ENCODE peak calls at places on chromosomes 7 and 10, in four cellular contexts. One of them, this sample, is unnamed.

GRCh38 chr10:112842832-112843360 is 107.2 kb upstream of the TCF7L2 start:
- DNase-seq in upper lobe of right lung: no peak
- DNase-seq in endothelial cell of umbilical vein: peak; percentile 23
- DNase-seq in stomach: no peak
- DNase-seq in this sample: no peak

GRCh38 chr10:131902211-131902610 is 1.4 kb downstream of the PPP2R2D start:
- DNase-seq in upper lobe of right lung: peak; percentile 16
- DNase-seq in endothelial cell of umbilical vein: no peak
- DNase-seq in stomach: no peak
- DNase-seq in this sample: no peak

GRCh38 chr10:97065686-97066679 is 119.8 kb downstream of the SLIT1 start:
- DNase-seq in upper lobe of right lung: peak; percentile 46
- DNase-seq in endothelial cell of umbilical vein: no peak
- DNase-seq in stomach: no peak
- DNase-seq in this sample: no peak

GRCh38 chr7:74399006-74399405 is 54.7 kb upstream of the GTF2IRD1 start:
- DNase-seq in upper lobe of right lung: no peak
- DNase-seq in endothelial cell of umbilical vein: no peak
- DNase-seq in stomach: no peak
- DNase-seq in this sample: no peak

GRCh38 chr10:67602268-67602950 is 93.6 kb downstream of the CTNNA3 start:
- DNase-seq in upper lobe of right lung: no peak
- DNase-seq in endothelial cell of umbilical vein: peak; percentile 86
- DNase-seq in stomach: no peak
- DNase-seq in this sample: peak; percentile 19

GRCh38 chr7:9391984-9392383 is 958.6 kb downstream of the NXPH1 start:
- DNase-seq in upper lobe of right lung: no peak
- DNase-seq in endothelial cell of umbilical vein: no peak
- DNase-seq in stomach: no peak
- DNase-seq in this sample: no peak

GRCh38 chr10:47287365-47287802 is 12.6 kb upstream of the GDF10 start:
- DNase-seq in upper lobe of right lung: no peak
- DNase-seq in endothelial cell of umbilical vein: no peak
- DNase-seq in stomach: no peak
- DNase-seq in this sample: no peak

GRCh38 chr10:107067843-107068242 is 96.7 kb downstream of the SORCS1 start:
- DNase-seq in upper lobe of right lung: no peak
- DNase-seq in endothelial cell of umbilical vein: no peak
- DNase-seq in stomach: no peak
- DNase-seq in this sample: no peak

GRCh38 chr10:6148251-6148691 is 54.5 kb upstream of the PFKFB3 start:
- DNase-seq in upper lobe of right lung: no peak
- DNase-seq in endothelial cell of umbilical vein: no peak
- DNase-seq in stomach: no peak
- DNase-seq in this sample: no peak

GRCh38 chr7:50141131-50141530 is 48.1 kb upstream of the ZPBP start:
- DNase-seq in upper lobe of right lung: no peak
- DNase-seq in endothelial cell of umbilical vein: no peak
- DNase-seq in stomach: no peak
- DNase-seq in this sample: no peak

GRCh38 chr7:128863433-128863989 is 855 bp downstream of the ATP6V1F start:
- DNase-seq in upper lobe of right lung: no peak
- DNase-seq in endothelial cell of umbilical vein: peak; percentile 67
- DNase-seq in stomach: peak; percentile 42
- DNase-seq in this sample: no peak

GRCh38 chr10:94088926-94089381 is 95.2 kb downstream of the PLCE1 start:
- DNase-seq in upper lobe of right lung: no peak
- DNase-seq in endothelial cell of umbilical vein: no peak
- DNase-seq in stomach: no peak
- DNase-seq in this sample: no peak

GRCh38 chr10:17504547-17505245 is 50.3 kb upstream of the ST8SIA6 start:
- DNase-seq in upper lobe of right lung: no peak
- DNase-seq in endothelial cell of umbilical vein: no peak
- DNase-seq in stomach: no peak
- DNase-seq in this sample: peak; percentile 71

GRCh38 chr7:4207011-4207410 is 475.1 kb upstream of the FOXK1 start:
- DNase-seq in upper lobe of right lung: peak; percentile 30
- DNase-seq in endothelial cell of umbilical vein: no peak
- DNase-seq in stomach: no peak
- DNase-seq in this sample: no peak

GRCh38 chr7:132213583-132213982 is 362.7 kb downstream of the PLXNA4 start:
- DNase-seq in upper lobe of right lung: no peak
- DNase-seq in endothelial cell of umbilical vein: no peak
- DNase-seq in stomach: no peak
- DNase-seq in this sample: no peak

GRCh38 chr10:25047902-25048301 is 31.5 kb downstream of the THNSL1 start:
- DNase-seq in upper lobe of right lung: no peak
- DNase-seq in endothelial cell of umbilical vein: peak; percentile 46
- DNase-seq in stomach: no peak
- DNase-seq in this sample: peak; percentile 55

GRCh38 chr7:125563964-125564529 is 634.4 kb upstream of the POT1 start:
- DNase-seq in upper lobe of right lung: no peak
- DNase-seq in endothelial cell of umbilical vein: no peak
- DNase-seq in stomach: no peak
- DNase-seq in this sample: no peak

GRCh38 chr7:114085592-114086490 is 167.0 kb upstream of the PPP1R3A start:
- DNase-seq in upper lobe of right lung: peak; percentile 89
- DNase-seq in endothelial cell of umbilical vein: peak; percentile 65
- DNase-seq in stomach: peak; percentile 76
- DNase-seq in this sample: no peak

GRCh38 chr7:114088541-114088940 is 169.7 kb upstream of the PPP1R3A start:
- DNase-seq in upper lobe of right lung: no peak
- DNase-seq in endothelial cell of umbilical vein: no peak
- DNase-seq in stomach: no peak
- DNase-seq in this sample: no peak

GRCh38 chr7:114087674-114088539 is 169.1 kb upstream of the PPP1R3A start:
- DNase-seq in upper lobe of right lung: no peak
- DNase-seq in endothelial cell of umbilical vein: peak; percentile 6
- DNase-seq in stomach: no peak
- DNase-seq in this sample: no peak

GRCh38 chr7:114086491-114086905 is 167.7 kb upstream of the PPP1R3A start:
- DNase-seq in upper lobe of right lung: peak; percentile 76
- DNase-seq in endothelial cell of umbilical vein: no peak
- DNase-seq in stomach: peak; percentile 28
- DNase-seq in this sample: no peak

GRCh38 chr7:114086906-114087651 is 168.3 kb upstream of the PPP1R3A start:
- DNase-seq in upper lobe of right lung: peak; percentile 66
- DNase-seq in endothelial cell of umbilical vein: peak; percentile 27
- DNase-seq in stomach: no peak
- DNase-seq in this sample: no peak
- H3K27me3 ChIP-seq in upper lobe of right lung: peaks cover 48% of the 10 kb centered on the region
- H3K27me3 ChIP-seq in endothelial cell of umbilical vein: peaks cover 52% of the 10 kb centered on the region
- H3K27me3 ChIP-seq in stomach: peaks cover 58% of the 10 kb centered on the region
- H3K27me3 ChIP-seq in this sample: peaks cover 36% of the 10 kb centered on the region

DNA sequence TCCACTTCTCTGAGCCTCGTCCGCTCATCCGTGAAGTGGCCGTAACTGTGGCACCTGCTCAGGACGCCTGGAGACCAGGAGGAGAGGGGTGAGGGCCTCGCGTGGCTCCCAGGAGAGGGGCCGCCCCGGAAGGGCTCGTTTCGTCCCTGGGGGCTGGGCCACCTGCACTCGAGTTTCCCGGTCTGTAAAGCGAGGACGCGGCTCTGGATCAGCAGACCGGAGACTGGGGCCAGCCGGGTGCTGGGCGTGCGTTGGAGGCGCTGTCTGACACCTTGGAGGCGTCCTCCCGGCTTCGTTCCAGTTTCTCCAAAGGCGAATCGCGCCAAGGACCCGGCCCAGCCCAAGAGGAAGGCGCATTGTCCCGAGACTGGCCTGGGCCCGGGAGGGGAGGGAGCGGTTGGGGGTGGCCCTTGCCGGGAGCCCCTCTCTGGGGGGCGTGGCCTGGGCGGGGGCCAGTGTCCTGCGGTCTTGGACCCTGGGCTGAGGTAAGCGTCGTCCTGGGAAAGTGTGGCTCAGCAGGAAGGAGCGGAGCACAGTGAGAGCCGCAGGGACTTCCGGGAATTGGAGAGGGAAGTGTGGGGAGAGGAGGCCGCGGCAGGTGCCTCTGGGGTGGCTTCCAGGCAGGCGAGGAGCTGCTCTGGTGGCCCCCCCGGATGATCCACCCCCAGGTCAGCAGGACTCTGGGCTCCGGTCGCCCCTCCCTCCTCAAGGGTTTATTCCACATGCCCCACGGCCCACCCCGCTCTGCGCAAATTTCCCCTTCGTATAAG is 89.7 kb downstream of the FOXL3 start:
- DNase-seq in upper lobe of right lung: peak; percentile 61
- DNase-seq in endothelial cell of umbilical vein: no peak
- DNase-seq in stomach: peak; percentile 25
- DNase-seq in this sample: no peak
- H3K27me3 ChIP-seq in upper lobe of right lung: no peaks in the 10 kb centered on the region
- H3K27me3 ChIP-seq in endothelial cell of umbilical vein: no peaks in the 10 kb centered on the region
- H3K27me3 ChIP-seq in stomach: peaks cover 22% of the 10 kb centered on the region
- H3K27me3 ChIP-seq in this sample: peaks cover 4% of the 10 kb centered on the region

GRCh38 chr7:121331574-121331973 is 2.8 kb downstream of the WNT16 start:
- DNase-seq in upper lobe of right lung: no peak
- DNase-seq in endothelial cell of umbilical vein: no peak
- DNase-seq in stomach: no peak
- DNase-seq in this sample: no peak
- H3K27me3 ChIP-seq in upper lobe of right lung: peaks cover 85% of the 10 kb centered on the region
- H3K27me3 ChIP-seq in endothelial cell of umbilical vein: peaks cover 44% of the 10 kb centered on the region
- H3K27me3 ChIP-seq in stomach: peaks cover 51% of the 10 kb centered on the region
- H3K27me3 ChIP-seq in this sample: peaks cover 24% of the 10 kb centered on the region

GRCh38 chr7:159036916-159037605 is 107.6 kb downstream of the VIPR2 start:
- DNase-seq in upper lobe of right lung: peak; percentile 67
- DNase-seq in endothelial cell of umbilical vein: no peak
- DNase-seq in stomach: no peak
- DNase-seq in this sample: no peak

GRCh38 chr7:159034988-159035387 is 109.7 kb downstream of the VIPR2 start:
- DNase-seq in upper lobe of right lung: no peak
- DNase-seq in endothelial cell of umbilical vein: no peak
- DNase-seq in stomach: no peak
- DNase-seq in this sample: no peak

GRCh38 chr7:159033473-159033825 is 111.2 kb downstream of the VIPR2 start:
- DNase-seq in upper lobe of right lung: no peak
- DNase-seq in endothelial cell of umbilical vein: no peak
- DNase-seq in stomach: peak; percentile 10
- DNase-seq in this sample: no peak

GRCh38 chr7:159033956-159034938 is 110.4 kb downstream of the VIPR2 start:
- DNase-seq in upper lobe of right lung: no peak
- DNase-seq in endothelial cell of umbilical vein: no peak
- DNase-seq in stomach: peak; percentile 20
- DNase-seq in this sample: no peak

GRCh38 chr7:159035571-159036073 is 109.0 kb downstream of the VIPR2 start:
- DNase-seq in upper lobe of right lung: peak; percentile 66
- DNase-seq in endothelial cell of umbilical vein: no peak
- DNase-seq in stomach: peak; percentile 23
- DNase-seq in this sample: no peak
- H3K27me3 ChIP-seq in upper lobe of right lung: peaks cover 8% of the 10 kb centered on the region
- H3K27me3 ChIP-seq in endothelial cell of umbilical vein: no peaks in the 10 kb centered on the region
- H3K27me3 ChIP-seq in stomach: peaks cover 1% of the 10 kb centered on the region
- H3K27me3 ChIP-seq in this sample: no peaks in the 10 kb centered on the region